ENCODE peak calls at places on chromosomes 4 and X, in five cellular contexts. N is epithelial cell of esophagus, M is kidney epithelial cell, O is AG08396, A is cardiac fibroblast. J is an unnamed sample.

GRCh38 chrX:103356023-103356798 is at the start of gene TCEAL9:
- DNase-seq in M (peak; percentile 16), N (peak; percentile 52), O (peak; percentile 58), A (peak; percentile 91), J (peak; percentile 30)

GRCh38 chrX:51851507-51852085 is 41.8 kb upstream of the MAGED1 start:
- DNase-seq in A (no peak), N (peak; percentile 63), M (no peak), O (no peak), J (no peak)

GRCh38 chrX:31522760-31523159 is 450.9 kb upstream of the FTHL17 start:
- DNase-seq in O (no peak), N (no peak), M (no peak), A (no peak), J (no peak)

GRCh38 chr4:108540536-108540935 is 79.8 kb upstream of the RPL34 start:
- DNase-seq in M (peak; percentile 5), O (no peak), A (no peak), N (peak; percentile 16), J (no peak)

GRCh38 chr4:46844325-46844917 is 64.6 kb downstream of the COX7B2 start:
- DNase-seq in A (peak; percentile 72), M (peak; percentile 5), N (peak; percentile 56), O (peak; percentile 31), J (peak; percentile 53)

GRCh38 chrX:97027384-97027922 is 143.7 kb downstream of the RPA4 start:
- DNase-seq in O (no peak), M (no peak), N (no peak), A (no peak), J (no peak)

GRCh38 chr4:169612869-169613859 is 781 bp upstream of the NEK1 start:
- DNase-seq in A (peak; percentile 82), O (peak; percentile 63), N (peak; percentile 80), M (no peak), J (peak; percentile 61)

GRCh38 chr4:25861422-25861926 is 1.3 kb downstream of the SEL1L3 start:
- DNase-seq in N (no peak), O (no peak), A (peak; percentile 64), M (no peak), J (no peak)

GRCh38 chr4:165378763-165379631 is at the start of gene CPE:
- DNase-seq in O (peak; percentile 87), M (no peak), N (peak; percentile 79), A (peak; percentile 79), J (peak; percentile 78)

GRCh38 chrX:131081772-131082755 is 23.9 kb downstream of the ARHGAP36 start:
- DNase-seq in O (no peak), A (no peak), M (no peak), N (no peak), J (no peak)

GRCh38 chr4:143347495-143347894 is 10.8 kb downstream of the GAB1 start:
- DNase-seq in N (no peak), O (no peak), M (no peak), A (no peak), J (no peak)

GRCh38 chr4:60805500-60806313 is 394.4 kb upstream of the ADGRL3 start:
- DNase-seq in N (peak; percentile 57), O (peak; percentile 10), M (no peak), A (peak; percentile 59), J (peak; percentile 3)

GRCh38 chrX:38754102-38754790 is 47.0 kb upstream of the MID1IP1 start:
- DNase-seq in O (peak; percentile 45), N (peak; percentile 58), M (no peak), A (peak; percentile 69), J (peak; percentile 51)

GRCh38 chr4:124144302-124144701 is 568.2 kb downstream of the ANKRD50 start:
- DNase-seq in A (peak; percentile 46), M (peak; percentile 61), N (peak; percentile 5), O (no peak), J (no peak)

GRCh38 chr4:61296115-61296514 is 96.0 kb downstream of the ADGRL3 start:
- DNase-seq in N (no peak), A (no peak), O (no peak), M (no peak), J (no peak)

GRCh38 chr4:107258359-107258758 is 222.2 kb upstream of the DKK2 start:
- DNase-seq in A (peak; percentile 45), N (peak; percentile 53), M (no peak), O (peak; percentile 15), J (no peak)

GRCh38 chr4:1874207-1874606 is 3.0 kb downstream of the NSD2 start:
- DNase-seq in A (no peak), O (no peak), M (no peak), N (no peak), J (no peak)

GRCh38 chr4:152817331-152817730 is 37.6 kb downstream of the ARFIP1 start:
- DNase-seq in N (no peak), M (no peak), O (no peak), A (peak; percentile 60), J (no peak)

GRCh38 chr4:143336828-143337599 is at the start of gene GAB1:
- DNase-seq in N (peak; percentile 81), A (peak; percentile 67), M (no peak), O (peak; percentile 81), J (peak; percentile 67)

GRCh38 chrX:132614297-132614696 is 125.5 kb upstream of the MBNL3 start:
- DNase-seq in A (peak; percentile 4), O (no peak), M (no peak), N (peak; percentile 24), J (peak; percentile 30)

GRCh38 chr4:41160010-41160789 is 54.1 kb downstream of the APBB2 start:
- DNase-seq in A (peak; percentile 91), N (peak; percentile 99), M (peak; percentile 92), O (no peak), J (no peak)

GRCh38 chrX:21725498-21725897 is 32.4 kb downstream of the SMPX start:
- DNase-seq in M (no peak), N (peak; percentile 63), O (peak; percentile 18), A (no peak), J (no peak)

GRCh38 chrX:45847966-45848365 is 647.3 kb upstream of the DIPK2B start:
- DNase-seq in A (no peak), N (no peak), M (no peak), O (no peak), J (no peak)

GRCh38 chr4:36053931-36054330 is 190.4 kb downstream of the ARAP2 start:
- DNase-seq in A (peak; percentile 1), M (peak; percentile 62), O (no peak), N (no peak), J (no peak)

GRCh38 chr4:82906469-82906868 is 5.9 kb downstream of the THAP9 start:
- DNase-seq in A (no peak), N (no peak), M (no peak), O (no peak), J (no peak)

GRCh38 chrX:54807524-54808108 is at the start of gene MAGED2:
- DNase-seq in N (no peak), A (peak; percentile 64), M (no peak), O (peak; percentile 31), J (no peak)

GRCh38 chr4:134885436-134885835 is 683.8 kb upstream of the PABPC4L start:
- DNase-seq in M (no peak), N (no peak), O (no peak), A (peak; percentile 5), J (no peak)

GRCh38 chr4:186948361-186949291 is 225.0 kb upstream of the FAT1 start:
- DNase-seq in O (peak; percentile 58), A (no peak), M (no peak), N (no peak), J (no peak)

GRCh38 chr4:78299565-78299972 is 242.4 kb downstream of the FRAS1 start:
- DNase-seq in A (peak; percentile 26), M (no peak), O (no peak), N (no peak), J (no peak)

GRCh38 chr4:122749704-122750454 is 17.4 kb downstream of the BBS12 start:
- DNase-seq in O (no peak), A (no peak), N (no peak), M (no peak), J (no peak)